ENCODE peak calls at places on chromosomes 5 and 9, in four cellular contexts. One of them, this sample, is unnamed.

GRCh38 chr5:41789434-41789833 is 80.8 kb downstream of the OXCT1 start:
- DNase-seq in upper lobe of left lung: no peak
- DNase-seq in kidney glomerular epithelial cell: no peak
- DNase-seq in CD8-positive, alpha-beta memory T cell: no peak
- DNase-seq in this sample: no peak

GRCh38 chr9:121074370-121075250 is at the start of gene CNTRL:
- DNase-seq in kidney glomerular epithelial cell: peak; percentile 83
- DNase-seq in upper lobe of left lung: peak; percentile 94
- DNase-seq in CD8-positive, alpha-beta memory T cell: peak; percentile 84
- DNase-seq in this sample: peak; percentile 88

GRCh38 chr5:77398458-77398857 is 93.7 kb downstream of the WDR41 start:
- DNase-seq in upper lobe of left lung: no peak
- DNase-seq in CD8-positive, alpha-beta memory T cell: no peak
- DNase-seq in kidney glomerular epithelial cell: no peak
- DNase-seq in this sample: no peak

GRCh38 chr5:14353661-14354474 is 210.7 kb downstream of the TRIO start:
- DNase-seq in kidney glomerular epithelial cell: no peak
- DNase-seq in upper lobe of left lung: no peak
- DNase-seq in CD8-positive, alpha-beta memory T cell: no peak
- DNase-seq in this sample: no peak

GRCh38 chr9:113785334-113785733 is 90.8 kb upstream of the ZNF618 start:
- DNase-seq in CD8-positive, alpha-beta memory T cell: no peak
- DNase-seq in upper lobe of left lung: peak; percentile 55
- DNase-seq in kidney glomerular epithelial cell: no peak
- DNase-seq in this sample: no peak

GRCh38 chr5:177997319-177997670 is 1.3 kb upstream of the PROP1 start:
- DNase-seq in CD8-positive, alpha-beta memory T cell: no peak
- DNase-seq in kidney glomerular epithelial cell: no peak
- DNase-seq in upper lobe of left lung: no peak
- DNase-seq in this sample: no peak

GRCh38 chr5:143739741-143740140 is 72.2 kb upstream of the HMHB1 start:
- DNase-seq in CD8-positive, alpha-beta memory T cell: no peak
- DNase-seq in kidney glomerular epithelial cell: peak; percentile 28
- DNase-seq in upper lobe of left lung: no peak
- DNase-seq in this sample: no peak

GRCh38 chr5:176359658-176360057 is 1.9 kb downstream of the KIAA1191 start:
- DNase-seq in kidney glomerular epithelial cell: no peak
- DNase-seq in CD8-positive, alpha-beta memory T cell: no peak
- DNase-seq in upper lobe of left lung: no peak
- DNase-seq in this sample: no peak

GRCh38 chr5:9782806-9783560 is 152.8 kb upstream of the TAS2R1 start:
- DNase-seq in upper lobe of left lung: no peak
- DNase-seq in CD8-positive, alpha-beta memory T cell: no peak
- DNase-seq in kidney glomerular epithelial cell: no peak
- DNase-seq in this sample: no peak

GRCh38 chr9:69900406-69900805 is 79.8 kb downstream of the CFAP95 start:
- DNase-seq in kidney glomerular epithelial cell: no peak
- DNase-seq in CD8-positive, alpha-beta memory T cell: no peak
- DNase-seq in upper lobe of left lung: no peak
- DNase-seq in this sample: no peak

GRCh38 chr5:145661737-145662530 is 173.2 kb downstream of the PRELID2 start:
- DNase-seq in kidney glomerular epithelial cell: no peak
- DNase-seq in upper lobe of left lung: no peak
- DNase-seq in CD8-positive, alpha-beta memory T cell: no peak
- DNase-seq in this sample: no peak

GRCh38 chr9:126986506-126986951 is 71.9 kb downstream of the RALGPS1 start:
- DNase-seq in upper lobe of left lung: no peak
- DNase-seq in kidney glomerular epithelial cell: no peak
- DNase-seq in CD8-positive, alpha-beta memory T cell: no peak
- DNase-seq in this sample: no peak

GRCh38 chr9:95058121-95058785 is 259.3 kb downstream of the FANCC start:
- DNase-seq in CD8-positive, alpha-beta memory T cell: no peak
- DNase-seq in upper lobe of left lung: no peak
- DNase-seq in kidney glomerular epithelial cell: no peak
- DNase-seq in this sample: no peak

GRCh38 chr9:136095028-136095494 is at the start of gene NACC2:
- DNase-seq in upper lobe of left lung: peak; percentile 73
- DNase-seq in CD8-positive, alpha-beta memory T cell: peak; percentile 31
- DNase-seq in kidney glomerular epithelial cell: no peak
- DNase-seq in this sample: no peak

GRCh38 chr5:110105692-110106091 is 416.0 kb downstream of the MAN2A1 start:
- DNase-seq in kidney glomerular epithelial cell: no peak
- DNase-seq in upper lobe of left lung: no peak
- DNase-seq in CD8-positive, alpha-beta memory T cell: no peak
- DNase-seq in this sample: no peak

GRCh38 chr5:91280062-91280941 is 102.8 kb downstream of the ARRDC3 start:
- DNase-seq in kidney glomerular epithelial cell: peak; percentile 91
- DNase-seq in CD8-positive, alpha-beta memory T cell: peak; percentile 81
- DNase-seq in upper lobe of left lung: peak; percentile 95
- DNase-seq in this sample: peak; percentile 55

GRCh38 chr5:97043511-97043910 is 98.9 kb downstream of the LIX1 start:
- DNase-seq in kidney glomerular epithelial cell: no peak
- DNase-seq in upper lobe of left lung: no peak
- DNase-seq in CD8-positive, alpha-beta memory T cell: no peak
- DNase-seq in this sample: no peak

GRCh38 chr9:129886226-129887174 is 51.2 kb downstream of the USP20 start:
- DNase-seq in CD8-positive, alpha-beta memory T cell: peak; percentile 66
- DNase-seq in kidney glomerular epithelial cell: no peak
- DNase-seq in upper lobe of left lung: peak; percentile 39
- DNase-seq in this sample: no peak

GRCh38 chr9:9645006-9645405 is 967.8 kb downstream of the PTPRD start:
- DNase-seq in upper lobe of left lung: no peak
- DNase-seq in CD8-positive, alpha-beta memory T cell: no peak
- DNase-seq in kidney glomerular epithelial cell: no peak
- DNase-seq in this sample: no peak

GRCh38 chr5:16913187-16913839 is 22.8 kb downstream of the MYO10 start:
- DNase-seq in kidney glomerular epithelial cell: no peak
- DNase-seq in upper lobe of left lung: no peak
- DNase-seq in CD8-positive, alpha-beta memory T cell: no peak
- DNase-seq in this sample: no peak

GRCh38 chr9:103364753-103365152 is 369.6 kb downstream of the CYLC2 start:
- DNase-seq in kidney glomerular epithelial cell: peak; percentile 90
- DNase-seq in CD8-positive, alpha-beta memory T cell: no peak
- DNase-seq in upper lobe of left lung: no peak
- DNase-seq in this sample: no peak

GRCh38 chr5:151192626-151193025 is 31.3 kb downstream of the CCDC69 start:
- DNase-seq in CD8-positive, alpha-beta memory T cell: no peak
- DNase-seq in upper lobe of left lung: no peak
- DNase-seq in kidney glomerular epithelial cell: no peak
- DNase-seq in this sample: no peak

GRCh38 chr5:32047056-32047455 is 127.1 kb downstream of the GOLPH3 start:
- DNase-seq in upper lobe of left lung: no peak
- DNase-seq in CD8-positive, alpha-beta memory T cell: no peak
- DNase-seq in kidney glomerular epithelial cell: no peak
- DNase-seq in this sample: no peak

GRCh38 chr9:93119953-93120845 is 13.9 kb downstream of the NINJ1 start:
- DNase-seq in CD8-positive, alpha-beta memory T cell: peak; percentile 30
- DNase-seq in kidney glomerular epithelial cell: peak; percentile 17
- DNase-seq in upper lobe of left lung: peak; percentile 99
- DNase-seq in this sample: peak; percentile 28

GRCh38 chr9:38022995-38023394 is 46.0 kb downstream of the SHB start:
- DNase-seq in kidney glomerular epithelial cell: no peak
- DNase-seq in CD8-positive, alpha-beta memory T cell: no peak
- DNase-seq in upper lobe of left lung: peak; percentile 91
- DNase-seq in this sample: peak; percentile 35

GRCh38 chr9:117720555-117720954 is 16.4 kb downstream of the TLR4 start:
- DNase-seq in kidney glomerular epithelial cell: no peak
- DNase-seq in CD8-positive, alpha-beta memory T cell: no peak
- DNase-seq in upper lobe of left lung: no peak
- DNase-seq in this sample: no peak

This sample was measured in NCI-H2029 treated with DMSO at 0.1 percent for 48 hours.